ENCODE peak calls at places on chromosome X, in eight cellular contexts. S is upper lobe of left lung, Y is fibroblast of lung, F is transverse colon, P is astrocyte, T is body of pancreas, G is spleen, I is left ventricle myocardium inferior. A is an unnamed sample. For H3K27me3, the result is how much of the 10 kb centered on the place peaks cover.

GRCh38 chrX:38347136-38347535 is 5.3 kb upstream of the OTC start:
- DNase-seq in F (no peak), Y (peak), S (no peak), I (no peak), T (no peak), P (peak), G (no peak), A (no peak)

GRCh38 chrX:16610121-16610565 is 39.8 kb upstream of the S100G start:
- DNase-seq in F (no peak), S (no peak), I (no peak), P (peak), T (no peak), G (no peak), Y (peak), A (no peak)

GRCh38 chrX:53374923-53375322 is 47.5 kb downstream of the SMC1A start:
- DNase-seq in I (no peak), S (no peak), G (no peak), Y (no peak), T (no peak), F (no peak), P (no peak), A (no peak)

GRCh38 chrX:146707781-146708180 is 101.8 kb upstream of the CXorf51B start:
- DNase-seq in G (no peak), S (no peak), I (no peak), F (no peak), Y (no peak), P (no peak), T (no peak), A (no peak)

GRCh38 chrX:63993936-63994335 is 208.9 kb upstream of the ARHGEF9 start:
- DNase-seq in T (no peak), I (no peak), G (no peak), P (no peak), S (no peak), Y (no peak), F (no peak), A (no peak)

GRCh38 chrX:106802388-106803275 is at the start of gene TBC1D8B:
- DNase-seq in T (peak), S (peak), Y (peak), F (peak), G (peak), I (peak), P (peak), A (peak)

GRCh38 chrX:45712067-45712466 is 511.4 kb upstream of the DIPK2B start:
- DNase-seq in S (no peak), G (no peak), P (peak), F (no peak), I (no peak), Y (peak), T (no peak), A (no peak)

GRCh38 chrX:119252716-119253115 is 16.6 kb downstream of the PGRMC1 start:
- DNase-seq in Y (no peak), I (no peak), P (no peak), S (no peak), F (no peak), G (no peak), T (no peak), A (no peak)

DNA sequence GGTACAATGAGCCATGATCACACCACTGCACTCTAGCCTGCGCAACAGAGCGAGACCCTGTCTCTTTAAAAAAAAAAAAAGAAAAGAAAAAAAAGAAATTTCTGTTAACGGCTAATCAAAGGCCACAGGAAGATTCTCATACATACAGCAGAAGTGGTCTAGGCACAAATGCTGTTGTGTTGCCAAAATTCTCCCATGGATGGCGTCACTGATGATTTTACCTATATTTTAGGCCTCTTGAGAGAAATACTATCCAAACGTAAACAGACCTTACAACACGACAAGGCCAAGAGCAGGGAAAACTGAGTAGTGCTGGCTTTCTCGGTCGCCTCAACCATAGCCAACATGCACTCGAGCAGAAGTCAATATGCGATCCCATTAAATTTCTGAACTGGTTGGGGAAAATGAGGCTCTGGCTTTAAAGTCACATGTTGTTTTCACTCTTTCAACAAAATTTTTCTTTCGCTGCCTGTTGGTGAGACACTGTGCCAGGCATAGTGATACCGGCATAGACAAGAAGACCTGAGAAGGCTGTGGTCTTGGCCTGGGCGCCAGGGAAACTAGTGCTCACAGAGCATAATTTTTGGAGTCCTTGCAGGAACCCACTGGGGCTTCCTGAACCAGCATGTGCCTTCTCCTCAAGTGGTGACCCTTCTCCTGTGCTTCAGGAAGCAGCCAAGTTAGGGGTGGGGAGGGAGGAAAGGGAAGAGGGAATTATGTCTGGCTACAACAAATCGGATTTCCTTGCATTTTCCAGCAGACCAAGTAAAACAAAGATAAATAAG is 20.6 kb downstream of the SH3KBP1 start:
- DNase-seq in S (no peak), Y (no peak), P (no peak), G (no peak), I (no peak), F (no peak), T (no peak), A (no peak)
- H3K27ac ChIP-seq in S (peak), Y (no peak), P (no peak), G (peak), I (peak), F (peak), T (no peak), A (no peak)

GRCh38 chrX:70196961-70197805 is 19.9 kb downstream of the DGAT2L6 start:
- DNase-seq in T (peak), F (peak), S (no peak), I (peak), Y (peak), P (no peak), G (no peak), A (peak)
- TF ChIP-seq CTCF in T (peak), F (peak), S (peak), I (peak), Y (peak), P (peak), G (peak), A (peak)

GRCh38 chrX:40448793-40449192 is 132.0 kb upstream of the ATP6AP2 start:
- DNase-seq in T (no peak), Y (no peak), G (no peak), P (no peak), F (no peak), S (no peak), I (no peak), A (no peak)

GRCh38 chrX:40444798-40445496 is 135.8 kb upstream of the ATP6AP2 start:
- DNase-seq in F (no peak), G (no peak), P (no peak), I (no peak), T (no peak), S (no peak), Y (no peak), A (no peak)

GRCh38 chrX:40449396-40449795 is 131.4 kb upstream of the ATP6AP2 start:
- DNase-seq in S (no peak), I (no peak), Y (no peak), G (no peak), T (no peak), P (no peak), F (no peak), A (no peak)

GRCh38 chrX:40444133-40444532 is 136.6 kb upstream of the ATP6AP2 start:
- DNase-seq in P (no peak), F (no peak), G (no peak), I (no peak), S (no peak), T (no peak), Y (no peak), A (no peak)

GRCh38 chrX:40446927-40447326 is 133.8 kb upstream of the ATP6AP2 start:
- DNase-seq in P (no peak), G (no peak), S (no peak), I (no peak), F (peak), Y (no peak), T (no peak), A (no peak)
- H3K27me3 ChIP-seq in P (under half), G (under half), S (under half), I (under half), F (under half), Y (under half), T (under half), A (under half)

DNA sequence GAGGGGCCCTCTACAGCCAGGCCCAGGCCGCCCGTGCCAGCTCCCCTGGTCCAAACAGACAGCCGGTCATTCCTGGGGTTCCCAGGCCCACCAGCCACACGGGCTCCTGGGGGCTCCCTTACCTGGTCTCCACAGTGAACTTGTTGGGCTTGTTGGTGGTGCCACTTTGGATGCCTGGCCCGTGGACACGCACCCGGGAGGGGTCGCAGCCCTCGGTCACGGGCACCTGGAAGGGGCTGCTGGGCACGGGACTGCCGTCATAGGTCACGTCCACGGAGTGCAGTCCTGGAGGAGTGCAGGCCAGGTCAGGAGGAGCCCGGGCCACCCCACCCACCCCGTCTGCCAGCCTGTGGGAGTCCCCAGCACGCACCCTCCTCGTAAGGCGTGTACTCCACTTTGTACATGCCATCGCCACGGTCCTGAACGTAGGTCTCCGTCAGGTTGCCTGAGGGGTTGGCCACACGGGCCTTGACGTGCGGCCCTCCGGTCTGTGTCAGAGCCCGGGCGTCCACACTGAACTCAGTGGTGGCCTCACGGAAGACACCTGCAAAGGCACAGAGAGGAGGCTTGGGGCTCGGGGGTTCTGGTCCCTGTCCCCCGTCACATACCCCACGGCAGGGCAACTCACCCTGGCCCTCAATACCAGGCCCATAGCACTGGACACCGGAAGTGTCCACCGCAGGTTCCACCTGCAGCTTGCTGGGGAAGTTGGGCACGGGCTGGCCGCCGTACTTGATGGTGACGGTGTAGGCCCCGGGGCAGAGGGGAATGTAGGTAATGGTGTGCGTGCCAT is 14.9 kb downstream of the FLNA start:
- DNase-seq in Y (no peak), I (no peak), P (no peak), F (no peak), T (no peak), G (no peak), S (no peak), A (no peak)
- H3K27ac ChIP-seq in Y (no peak), I (peak), P (no peak), F (no peak), T (no peak), G (no peak), S (peak), A (no peak)

DNA sequence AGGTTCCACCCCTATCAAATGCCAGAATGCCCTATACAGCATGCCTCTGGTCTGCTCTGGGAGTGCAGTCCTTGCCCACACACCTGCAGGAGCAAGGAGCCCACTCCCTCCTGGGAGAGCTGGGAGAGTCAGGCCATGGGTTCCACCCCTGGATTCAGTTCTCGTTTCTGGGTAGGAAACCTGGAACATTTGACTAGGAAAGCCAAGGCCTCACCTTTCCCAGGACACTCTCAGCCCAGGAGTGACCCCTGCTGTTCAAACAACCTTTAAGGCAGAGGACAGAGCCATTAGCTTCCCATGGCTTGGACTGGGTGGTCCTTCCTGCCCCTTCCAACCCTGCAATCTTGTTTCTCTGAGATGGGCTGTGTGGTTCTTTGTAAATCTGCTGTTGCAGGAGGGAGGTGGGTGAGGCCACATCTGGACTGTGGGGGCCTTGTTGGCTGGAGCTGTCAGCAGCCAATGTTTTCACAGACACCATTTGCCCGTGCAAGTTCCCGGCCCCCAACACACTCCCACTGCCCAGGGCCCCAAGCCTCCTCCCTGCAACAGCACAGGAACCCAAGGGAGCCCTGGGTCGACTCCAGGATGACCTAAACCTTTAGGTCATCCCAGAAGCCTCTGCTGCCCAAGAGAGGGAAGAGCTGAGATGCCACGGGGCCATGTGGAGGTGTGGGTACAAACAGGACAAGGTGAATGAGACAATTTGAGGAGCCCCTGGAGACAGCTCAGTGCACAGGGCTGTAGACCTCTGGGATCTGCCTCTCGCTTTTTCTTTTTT is 104.4 kb downstream of the PJA1 start:
- DNase-seq in P (peak), F (peak), T (peak), S (no peak), G (no peak), Y (peak), I (peak), A (no peak)
- TF ChIP-seq CTCF in P (peak), F (peak), T (peak), S (peak), G (peak), Y (peak), I (peak), A (no peak)

A was measured in CD4-positive, alpha-beta T cell.